ENCODE peak calls at places on chromosome 2, in four cellular contexts. E is NCI-H1105 treated with DMSO at 0.1 percent for 48 hours; W is stimulated activated CD4-positive, alpha-beta T cell treated with anti-CD3 and anti-CD28 coated beads, Interleukin-2, amount 100 ng/mL, for 48 hours; Y is CD8-positive, alpha-beta T cell. G is an unnamed sample.

GRCh38 chr2:59322870-59323269 is 1081.7 kb upstream of the FANCL start:
- DNase-seq in E (no peak), W (no peak), Y (no peak), G (no peak)

GRCh38 chr2:129103922-129104878 is 785.5 kb upstream of the HS6ST1 start:
- DNase-seq in E (no peak), W (no peak), Y (no peak), G (peak)

GRCh38 chr2:24342110-24342910 is 18.0 kb downstream of the ITSN2 start:
- DNase-seq in E (no peak), W (no peak), Y (no peak), G (no peak)

GRCh38 chr2:225735844-225736243 is 336.3 kb downstream of the NYAP2 start:
- DNase-seq in E (no peak), W (no peak), Y (no peak), G (no peak)

GRCh38 chr2:179898873-179899272 is 37.5 kb upstream of the ZNF385B start:
- DNase-seq in E (peak), W (no peak), Y (no peak), G (peak)

GRCh38 chr2:55087501-55087900 is 37.2 kb upstream of the RTN4 start:
- DNase-seq in E (no peak), W (no peak), Y (no peak), G (no peak)

GRCh38 chr2:128369126-128369555 is 50.5 kb upstream of the HS6ST1 start:
- DNase-seq in E (no peak), W (no peak), Y (no peak), G (no peak)

GRCh38 chr2:75018162-75018561 is 59.7 kb downstream of the POLE4 start:
- DNase-seq in E (no peak), W (no peak), Y (no peak), G (no peak)

GRCh38 chr2:40957508-40957907 is 505.6 kb upstream of the SLC8A1 start:
- DNase-seq in E (no peak), W (no peak), Y (no peak), G (no peak)

GRCh38 chr2:229701062-229701461 is 13.3 kb downstream of the DNER start:
- DNase-seq in E (no peak), W (no peak), Y (no peak), G (no peak)

GRCh38 chr2:27667439-27667838 is 3.8 kb downstream of the SLC4A1AP start:
- DNase-seq in E (no peak), W (no peak), Y (no peak), G (no peak)

GRCh38 chr2:66437601-66438497 is 2.9 kb downstream of the MEIS1 start:
- DNase-seq in E (no peak), W (no peak), Y (no peak), G (peak)